ENCODE peak calls at places on chromosomes 11 and 22, in six cellular contexts. G is HS-5, W is MM.1S, P is fibroblast of the conjunctiva, D is adipocyte, O is tibial artery. B is an unnamed sample.

GRCh38 chr11:17496406-17496805 is 19.8 kb upstream of the ABCC8 start:
- DNase-seq in P (no peak), W (no peak), O (no peak), G (no peak), D (peak; percentile 45), B (peak; percentile 77)

GRCh38 chr11:104918113-104918824 is 20.0 kb upstream of the CASP12 start:
- DNase-seq in P (peak; percentile 52), D (peak; percentile 87), W (peak; percentile 51), G (peak; percentile 44), O (no peak), B (peak; percentile 84)

GRCh38 chr11:126602349-126602940 is 247.0 kb downstream of the ST3GAL4 start:
- DNase-seq in W (no peak), P (no peak), D (no peak), G (no peak), O (peak; percentile 29), B (no peak)

GRCh38 chr11:119942021-119942420 is 195.9 kb downstream of the TRIM29 start:
- DNase-seq in O (no peak), G (no peak), D (no peak), P (no peak), W (no peak), B (no peak)

GRCh38 chr11:28636566-28636965 is 528.4 kb downstream of the METTL15 start:
- DNase-seq in P (no peak), D (no peak), W (no peak), O (no peak), G (no peak), B (no peak)

GRCh38 chr11:35487532-35488078 is 37.8 kb downstream of the PAMR1 start:
- DNase-seq in O (no peak), D (peak; percentile 71), P (peak; percentile 67), G (no peak), W (no peak), B (peak; percentile 82)

GRCh38 chr22:35914665-35915476 is 113.8 kb downstream of the RBFOX2 start:
- DNase-seq in P (peak; percentile 78), D (peak; percentile 96), O (peak; percentile 76), W (peak; percentile 40), G (peak; percentile 63), B (peak; percentile 92)

GRCh38 chr11:130636672-130637463 is 188.4 kb downstream of the ADAMTS15 start:
- DNase-seq in W (no peak), D (peak; percentile 53), P (no peak), G (no peak), O (no peak), B (peak; percentile 61)

GRCh38 chr11:44305149-44305642 is 4.7 kb downstream of the ALX4 start:
- DNase-seq in W (no peak), D (peak; percentile 48), G (no peak), O (no peak), P (no peak), B (no peak)

GRCh38 chr11:33703771-33704170 is 3.1 kb upstream of the C11orf91 start:
- DNase-seq in G (no peak), P (no peak), W (no peak), D (no peak), O (no peak), B (peak; percentile 49)

GRCh38 chr11:76962583-76963416 is 71.4 kb upstream of the B3GNT6 start:
- DNase-seq in O (no peak), G (no peak), P (no peak), D (no peak), W (peak; percentile 50), B (no peak)

GRCh38 chr11:111937859-111938258 is 716 bp downstream of the DIXDC1 start:
- DNase-seq in W (no peak), P (no peak), G (no peak), D (no peak), O (no peak), B (no peak)

GRCh38 chr11:111655924-111656323 is 53.7 kb downstream of the SIK2 start:
- DNase-seq in D (no peak), G (no peak), W (no peak), P (no peak), O (no peak), B (no peak)

GRCh38 chr11:119747868-119748660 is 19.1 kb upstream of the NECTIN1 start:
- DNase-seq in O (no peak), P (no peak), W (no peak), G (no peak), D (no peak), B (no peak)

GRCh38 chr11:45872513-45873356 is 12.7 kb upstream of the MAPK8IP1 start:
- DNase-seq in G (no peak), O (no peak), D (peak; percentile 79), W (no peak), P (peak; percentile 60), B (peak; percentile 65)

GRCh38 chr11:47152953-47153950 is 23.4 kb downstream of the ARFGAP2 start:
- DNase-seq in W (peak; percentile 49), D (peak; percentile 89), O (peak; percentile 85), G (peak; percentile 39), P (peak; percentile 84), B (peak; percentile 87)

GRCh38 chr11:25992254-25992653 is 339.7 kb upstream of the ANO3 start:
- DNase-seq in G (no peak), P (peak; percentile 14), O (no peak), W (no peak), D (no peak), B (peak; percentile 83)